ENCODE peak calls at places on chromosome 12, in five cellular contexts. F is CD4-positive, alpha-beta memory T cell; X is testis; R is left ventricle myocardium inferior; K is IMR-90. H is an unnamed sample. For H3K36me3 and H3K4me1, the result is how much of the 10 kb centered on the place peaks cover.

GRCh38 chr12:12735301-12735700 is 18.1 kb downstream of the CDKN1B start:
- DNase-seq in F (no peak), X (no peak), R (no peak), K (no peak), H (no peak)

GRCh38 chr12:124566181-124567034 is 1.0 kb downstream of the NCOR2 start:
- DNase-seq in F (peak), X (peak), R (peak), K (peak), H (peak)

GRCh38 chr12:121804417-121805111 is 755 bp downstream of the SETD1B start:
- DNase-seq in F (peak), X (no peak), R (peak), K (no peak), H (no peak)

GRCh38 chr12:123591702-123592481 is 7.5 kb downstream of the TMED2 start:
- DNase-seq in F (no peak), X (no peak), R (no peak), K (peak), H (no peak)

GRCh38 chr12:116427200-116427932 is 131.8 kb upstream of the MAP1LC3B2 start:
- DNase-seq in F (no peak), X (no peak), R (no peak), K (no peak), H (peak)

GRCh38 chr12:122203301-122203967 is at the start of gene B3GNT4:
- DNase-seq in F (peak), X (peak), R (peak), K (peak), H (peak)

GRCh38 chr12:114952573-114953196 is 268.7 kb upstream of the TBX3 start:
- DNase-seq in F (no peak), X (peak), R (peak), K (peak), H (peak)

GRCh38 chr12:112586148-112586783 is 167.5 kb downstream of the PTPN11 start:
- DNase-seq in F (no peak), X (no peak), R (no peak), K (no peak), H (no peak)

GRCh38 chr12:12608557-12608957 is 3.1 kb upstream of the CREBL2 start:
- DNase-seq in F (no peak), X (no peak), R (no peak), K (peak), H (peak)

GRCh38 chr12:57459750-57460400 is at the start of gene GLI1:
- DNase-seq in F (no peak), X (peak), R (no peak), K (peak), H (peak)

GRCh38 chr12:42266579-42267230 is 28.7 kb upstream of the YAF2 start:
- DNase-seq in F (no peak), X (no peak), R (no peak), K (no peak), H (no peak)

GRCh38 chr12:116123511-116124258 is 153.8 kb downstream of the MED13L start:
- DNase-seq in F (no peak), X (peak), R (no peak), K (peak), H (peak)

GRCh38 chr12:56020437-56021189 is at the start of gene IKZF4:
- DNase-seq in F (no peak), X (peak), R (no peak), K (peak), H (no peak)

GRCh38 chr12:108815875-108816594 is 41.3 kb downstream of the SSH1 start:
- DNase-seq in F (no peak), X (no peak), R (no peak), K (peak), H (no peak)
- H3K36me3 ChIP-seq in F (under half), X (under half), R (half or more), K (half or more), H (under half)

DNA sequence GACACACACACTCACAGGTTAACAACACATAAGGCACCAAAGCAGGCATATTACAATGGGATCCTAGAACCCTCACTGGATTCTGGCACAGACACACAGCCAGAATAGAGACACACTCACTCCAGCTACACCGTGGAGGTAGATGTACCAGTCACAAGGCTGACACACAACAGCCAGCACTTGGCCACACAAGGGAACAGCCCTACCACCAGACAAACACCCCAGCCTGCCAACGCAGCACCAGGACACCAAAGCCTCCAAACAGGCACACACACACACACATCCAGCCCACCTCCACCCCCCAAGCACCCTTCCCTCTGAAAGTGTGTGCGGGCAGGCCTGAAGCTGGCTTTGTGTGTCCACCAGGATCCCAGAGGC is 10.9 kb upstream of the ITGB7 start:
- DNase-seq in F (no peak), X (no peak), R (no peak), K (peak), H (no peak)
- H3K4me1 ChIP-seq in F (half or more), X (under half), R (half or more), K (under half), H (under half)

GRCh38 chr12:53012928-53013327 is 6.7 kb downstream of the EIF4B start:
- DNase-seq in F (no peak), X (no peak), R (no peak), K (no peak), H (no peak)
- H3K36me3 ChIP-seq in F (under half), X (under half), R (under half), K (under half), H (half or more)

GRCh38 chr12:93415723-93416464 is 25.9 kb downstream of the UBE2N start:
- DNase-seq in F (no peak), X (no peak), R (no peak), K (peak), H (no peak)

GRCh38 chr12:93417967-93418480 is 23.7 kb downstream of the UBE2N start:
- DNase-seq in F (no peak), X (no peak), R (no peak), K (no peak), H (no peak)

GRCh38 chr12:93422050-93422449 is 19.7 kb downstream of the UBE2N start:
- DNase-seq in F (no peak), X (no peak), R (no peak), K (no peak), H (no peak)

GRCh38 chr12:93419388-93420034 is 22.2 kb downstream of the UBE2N start:
- DNase-seq in F (peak), X (no peak), R (no peak), K (peak), H (no peak)
- H3K4me1 ChIP-seq in F (half or more), X (under half), R (half or more), K (under half), H (under half)

DNA sequence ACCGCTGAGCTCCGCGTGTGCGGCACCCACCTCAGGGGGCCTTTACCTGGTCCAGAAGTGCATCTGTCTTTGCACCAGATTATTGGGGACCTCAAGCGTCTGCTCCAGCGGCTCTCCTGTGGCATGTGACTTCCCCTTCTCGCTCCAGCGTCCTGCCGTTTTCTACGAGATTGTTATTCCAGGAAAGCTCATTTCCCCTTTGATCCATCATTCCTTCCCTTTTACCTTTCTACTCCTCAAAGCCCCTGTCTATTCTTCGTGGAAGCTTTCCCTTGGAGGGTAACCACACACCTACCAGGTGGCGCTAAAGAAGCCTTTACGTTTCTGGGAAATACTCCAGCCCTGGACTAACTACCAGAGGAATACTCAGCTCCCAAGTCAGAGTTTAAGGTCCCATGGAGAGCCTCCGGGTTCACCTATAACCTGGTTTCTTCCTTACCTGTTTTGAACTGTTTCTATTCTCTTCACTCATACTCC is 1.5 kb downstream of the FKBP4 start:
- DNase-seq in F (no peak), X (no peak), R (no peak), K (no peak), H (no peak)
- H3K36me3 ChIP-seq in F (under half), X (under half), R (under half), K (under half), H (under half)

DNA sequence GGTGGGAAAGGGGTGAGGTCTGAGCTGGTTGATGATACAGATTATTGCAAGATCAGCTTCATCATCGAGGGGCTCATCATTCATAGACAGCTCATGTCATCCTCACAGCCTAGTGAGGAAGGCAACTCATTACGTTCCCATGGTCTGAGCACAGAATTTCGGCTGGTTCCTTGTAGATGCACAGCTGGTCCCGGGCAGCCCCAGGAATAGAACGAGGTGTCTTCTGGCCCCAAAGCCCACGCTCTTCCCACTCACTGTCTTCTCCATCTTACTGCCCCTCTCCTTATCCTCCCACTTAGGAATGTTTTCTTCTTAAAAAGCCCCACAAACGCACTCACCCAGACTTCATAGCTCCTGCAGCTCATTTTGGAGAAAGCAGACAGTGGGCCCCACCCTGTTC is 162.1 kb downstream of the ADGRD1 start:
- DNase-seq in F (no peak), X (no peak), R (no peak), K (no peak), H (no peak)
- H3K4me1 ChIP-seq in F (under half), X (under half), R (under half), K (under half), H (under half)

GRCh38 chr12:17110316-17110715 is 504.4 kb upstream of the LMO3 start:
- DNase-seq in F (no peak), X (no peak), R (no peak), K (no peak), H (no peak)
- H3K36me3 ChIP-seq in F (under half), X (under half), R (under half), K (under half), H (under half)

GRCh38 chr12:111408686-111409402 is 3.1 kb downstream of the SH2B3 start:
- DNase-seq in F (no peak), X (no peak), R (no peak), K (no peak), H (no peak)
- H3K4me1 ChIP-seq in F (half or more), X (half or more), R (half or more), K (under half), H (half or more)

GRCh38 chr12:32726286-32726685 is 29.4 kb downstream of the YARS2 start:
- DNase-seq in F (no peak), X (no peak), R (no peak), K (no peak), H (no peak)
- H3K36me3 ChIP-seq in F (under half), X (under half), R (half or more), K (under half), H (under half)

DNA sequence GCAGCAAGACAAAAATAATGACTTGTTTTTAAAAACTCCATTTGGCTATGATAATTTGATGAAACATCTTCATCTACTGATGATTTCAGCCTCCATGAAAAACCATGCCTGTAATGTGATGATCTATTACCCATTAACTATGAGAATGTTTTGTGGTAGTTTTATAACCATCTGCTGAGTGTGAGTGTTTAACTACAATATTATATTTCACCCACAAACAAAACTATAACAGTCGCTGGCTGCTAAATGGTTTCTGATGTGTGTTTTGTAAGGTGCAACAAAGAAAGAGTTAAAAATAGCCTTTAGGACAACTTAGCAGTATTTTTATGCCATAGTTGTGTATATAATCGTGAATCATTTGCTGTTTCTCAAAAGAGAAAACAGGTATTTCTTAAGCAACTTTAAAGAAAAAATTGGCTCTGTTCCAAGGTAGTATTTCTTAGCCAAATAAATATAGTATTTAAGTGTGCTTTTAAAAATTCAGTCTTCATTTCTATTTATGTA is 4.9 kb downstream of the PTHLH start:
- DNase-seq in F (no peak), X (no peak), R (no peak), K (peak), H (peak)
- H3K4me1 ChIP-seq in F (under half), X (under half), R (under half), K (under half), H (under half)